ENCODE peak calls at places on chromosome 2, in four cellular contexts. J is Peyer's patch, T is cardiac muscle cell, N is IMR-90. F is an unnamed sample. For H3K27me3 and H3K36me3, the result is how much of the 10 kb centered on the place peaks cover.

GRCh38 chr2:128594953-128595677 is 276.4 kb upstream of the HS6ST1 start:
- DNase-seq in J (peak), T (no peak), N (no peak), F (no peak)

GRCh38 chr2:183037660-183038340 is 457 bp downstream of the NCKAP1 start:
- DNase-seq in J (peak), T (no peak), N (no peak), F (peak)

GRCh38 chr2:150309681-150310080 is 177.8 kb downstream of the RND3 start:
- DNase-seq in J (peak), T (no peak), N (peak), F (no peak)

GRCh38 chr2:111042772-111043771 is 77.6 kb upstream of the BCL2L11 start:
- DNase-seq in J (peak), T (no peak), N (no peak), F (no peak)

GRCh38 chr2:162974771-162975170 is 136.2 kb upstream of the KCNH7 start:
- DNase-seq in J (no peak), T (no peak), N (no peak), F (no peak)

GRCh38 chr2:235027558-235028214 is 75.9 kb downstream of the SH3BP4 start:
- DNase-seq in J (no peak), T (peak), N (peak), F (no peak)

GRCh38 chr2:118842687-118843491 is 4.6 kb downstream of the EN1 start:
- DNase-seq in J (peak), T (peak), N (no peak), F (no peak)

GRCh38 chr2:182941939-182942338 is 75.5 kb upstream of the FRZB start:
- DNase-seq in J (no peak), T (no peak), N (peak), F (no peak)

GRCh38 chr2:28683100-28683706 is 68.4 kb upstream of the PPP1CB start:
- DNase-seq in J (peak), T (peak), N (peak), F (no peak)

GRCh38 chr2:222127660-222128059 is 171.1 kb downstream of the PAX3 start:
- DNase-seq in J (no peak), T (no peak), N (no peak), F (no peak)

GRCh38 chr2:98242006-98242405 is 104.2 kb upstream of the CNGA3 start:
- DNase-seq in J (no peak), T (no peak), N (no peak), F (no peak)

GRCh38 chr2:178910005-178910404 is 102.8 kb upstream of the TTN start:
- DNase-seq in J (no peak), T (no peak), N (no peak), F (no peak)

GRCh38 chr2:121071058-121071504 is 213.9 kb downstream of the TFCP2L1 start:
- DNase-seq in J (peak), T (peak), N (peak), F (no peak)

GRCh38 chr2:143686585-143687164 is 557.5 kb downstream of the ARHGAP15 start:
- DNase-seq in J (no peak), T (peak), N (peak), F (no peak)

GRCh38 chr2:220353897-220354296 is 726.5 kb downstream of the SLC4A3 start:
- DNase-seq in J (no peak), T (peak), N (peak), F (no peak)

GRCh38 chr2:124663293-124663997 is 638.4 kb downstream of the CNTNAP5 start:
- DNase-seq in J (no peak), T (no peak), N (no peak), F (no peak)

GRCh38 chr2:28691774-28692281 is 59.8 kb upstream of the PPP1CB start:
- DNase-seq in J (peak), T (peak), N (peak), F (no peak)

GRCh38 chr2:65722028-65722427 is 289.6 kb upstream of the SPRED2 start:
- DNase-seq in J (no peak), T (peak), N (peak), F (no peak)

GRCh38 chr2:163157891-163158511 is 319.4 kb upstream of the KCNH7 start:
- DNase-seq in J (no peak), T (peak), N (peak), F (no peak)

GRCh38 chr2:168751104-168751768 is 51.2 kb upstream of the NOSTRIN start:
- DNase-seq in J (no peak), T (no peak), N (no peak), F (peak)

GRCh38 chr2:191481305-191482075 is 196.4 kb upstream of the NABP1 start:
- DNase-seq in J (no peak), T (no peak), N (no peak), F (no peak)

GRCh38 chr2:96642564-96643350 is at the start of gene FER1L5:
- DNase-seq in J (no peak), T (peak), N (peak), F (no peak)

GRCh38 chr2:233120459-233120858 is 60.3 kb downstream of the INPP5D start:
- DNase-seq in J (no peak), T (no peak), N (no peak), F (no peak)

GRCh38 chr2:160399880-160400279 is 93.7 kb downstream of the RBMS1 start:
- DNase-seq in J (no peak), T (no peak), N (no peak), F (no peak)

GRCh38 chr2:237687666-237688065 is 60.3 kb downstream of the LRRFIP1 start:
- DNase-seq in J (peak), T (peak), N (peak), F (peak)

GRCh38 chr2:174615951-174616436 is 18.4 kb upstream of the WIPF1 start:
- DNase-seq in J (no peak), T (peak), N (peak), F (no peak)

GRCh38 chr2:128302011-128302743 is 16.5 kb downstream of the HS6ST1 start:
- DNase-seq in J (no peak), T (no peak), N (no peak), F (no peak)

GRCh38 chr2:147665035-147665434 is 179.8 kb upstream of the ACVR2A start:
- DNase-seq in J (no peak), T (no peak), N (no peak), F (no peak)

GRCh38 chr2:232901711-232902578 is 31.9 kb downstream of the SNORC start:
- DNase-seq in J (peak), T (peak), N (peak), F (no peak)

GRCh38 chr2:15189236-15189635 is 371.9 kb downstream of the NBAS start:
- DNase-seq in J (no peak), T (peak), N (peak), F (no peak)

GRCh38 chr2:62871506-62871905 is 166.0 kb downstream of the EHBP1 start:
- DNase-seq in J (no peak), T (no peak), N (no peak), F (no peak)

GRCh38 chr2:64797881-64798590 is 144.3 kb upstream of the SERTAD2 start:
- DNase-seq in J (no peak), T (peak), N (peak), F (no peak)

GRCh38 chr2:161307676-161308075 is 549 bp upstream of the PSMD14 start:
- DNase-seq in J (no peak), T (no peak), N (no peak), F (no peak)

GRCh38 chr2:206158563-206159345 is 490 bp downstream of the NDUFS1 start:
- DNase-seq in J (no peak), T (peak), N (peak), F (no peak)

GRCh38 chr2:30026091-30027055 is 105.0 kb upstream of the ALK start:
- DNase-seq in J (no peak), T (peak), N (peak), F (no peak)

GRCh38 chr2:10267036-10267435 is 35.7 kb upstream of the HPCAL1 start:
- DNase-seq in J (peak), T (no peak), N (no peak), F (no peak)

GRCh38 chr2:238484522-238485452 is 58.1 kb downstream of the ASB1 start:
- DNase-seq in J (no peak), T (no peak), N (no peak), F (no peak)

GRCh38 chr2:7572460-7572859 is 655.2 kb downstream of the RNF144A start:
- DNase-seq in J (peak), T (no peak), N (no peak), F (peak)

GRCh38 chr2:143181494-143181893 is 52.3 kb downstream of the ARHGAP15 start:
- DNase-seq in J (no peak), T (no peak), N (no peak), F (no peak)

DNA sequence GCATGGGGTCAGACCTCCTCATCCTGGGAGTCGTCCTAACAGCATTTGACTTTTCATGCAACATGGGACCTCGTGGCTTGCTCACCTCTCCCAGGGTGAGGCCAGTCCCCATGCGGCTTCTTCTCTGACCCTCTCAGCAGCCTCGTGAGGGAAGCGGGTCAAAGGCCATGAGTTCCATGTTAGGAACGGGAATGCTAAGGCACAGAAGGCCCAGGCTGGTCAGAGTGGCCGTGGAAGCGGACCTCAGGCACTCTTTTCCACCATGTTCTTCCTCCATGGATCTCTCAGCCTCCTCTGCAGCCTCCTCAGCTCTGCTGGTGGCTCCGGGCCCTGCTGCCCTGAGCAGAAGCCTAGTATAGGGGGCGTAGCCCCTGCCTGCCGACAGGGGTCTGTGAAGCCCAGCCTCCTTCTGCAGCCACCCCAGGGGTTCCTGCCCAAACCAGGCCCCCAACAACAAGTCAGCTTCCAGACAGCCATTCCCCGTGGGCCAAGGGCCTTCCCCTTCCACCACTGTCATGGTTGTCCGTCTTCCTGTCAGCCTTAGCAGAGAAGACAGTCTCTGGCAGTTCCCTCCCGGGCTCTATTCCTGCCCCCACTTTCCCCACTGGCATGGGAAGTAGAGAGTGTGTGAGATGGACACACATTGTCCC is 60.0 kb upstream of the OTOF start:
- DNase-seq in J (no peak), T (no peak), N (no peak), F (no peak)
- H3K27me3 ChIP-seq in J (under half), T (under half), N (under half), F (under half)

DNA sequence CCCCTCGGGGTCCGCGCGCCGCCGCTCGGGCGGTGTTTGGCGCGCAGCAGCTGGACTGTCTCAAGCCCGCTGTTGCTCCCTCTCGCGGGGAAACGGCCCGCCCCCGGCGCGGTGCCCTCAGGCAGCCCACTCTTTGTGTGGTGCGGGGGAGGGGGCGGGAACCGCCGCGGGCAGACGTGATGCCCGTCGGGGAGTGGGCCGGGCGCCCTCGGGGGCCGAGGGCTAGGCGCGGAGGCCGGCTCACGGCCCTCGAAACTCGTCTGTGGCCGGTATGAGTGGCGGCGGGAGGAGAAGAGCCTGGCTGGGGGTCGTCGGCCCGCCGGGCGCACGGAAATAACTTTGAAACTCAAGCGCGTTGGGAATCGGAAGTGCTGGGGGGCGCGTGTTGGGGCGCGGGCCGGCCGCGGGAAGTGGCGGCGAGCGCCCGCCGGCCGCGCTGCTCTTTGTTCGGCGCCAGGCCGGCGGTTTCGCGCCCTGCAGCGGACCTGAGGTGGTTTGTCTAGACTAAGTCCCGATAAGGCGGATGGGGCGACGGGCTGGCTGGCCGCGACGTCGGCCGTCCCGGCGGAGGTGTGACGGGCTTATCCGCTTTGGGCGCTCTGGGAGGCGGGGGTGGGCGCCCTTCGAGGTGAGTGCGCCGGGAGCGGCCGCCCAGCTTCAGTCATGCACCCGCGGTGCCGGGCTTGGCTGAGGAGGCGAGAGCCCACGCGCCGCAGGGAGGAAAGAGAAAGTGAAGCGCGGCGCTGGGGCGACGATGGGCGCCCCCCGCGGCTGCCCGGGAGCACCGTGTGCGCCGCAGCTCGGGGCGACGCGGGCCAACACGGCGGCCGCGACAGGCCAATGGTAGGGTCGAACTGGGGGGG is 679 bp downstream of the PTMA start:
- DNase-seq in J (peak), T (peak), N (peak), F (peak)
- TF ChIP-seq CTCF in J (peak), T (peak), N (peak), F (peak)

GRCh38 chr2:74850816-74851566 is 17.1 kb downstream of the HK2 start:
- DNase-seq in J (no peak), T (peak), N (peak), F (no peak)
- H3K36me3 ChIP-seq in J (under half), T (under half), N (under half), F (under half)

GRCh38 chr2:209523778-209524362 is 100.0 kb downstream of the MAP2 start:
- DNase-seq in J (no peak), T (no peak), N (peak), F (no peak)

GRCh38 chr2:209517436-209517835 is 93.6 kb downstream of the MAP2 start:
- DNase-seq in J (no peak), T (no peak), N (no peak), F (no peak)

GRCh38 chr2:209519911-209520310 is 96.1 kb downstream of the MAP2 start:
- DNase-seq in J (no peak), T (no peak), N (no peak), F (no peak)

GRCh38 chr2:209523041-209523740 is 99.3 kb downstream of the MAP2 start:
- DNase-seq in J (no peak), T (no peak), N (no peak), F (no peak)

GRCh38 chr2:209519271-209519670 is 95.4 kb downstream of the MAP2 start:
- DNase-seq in J (no peak), T (no peak), N (no peak), F (no peak)
- H3K27me3 ChIP-seq in J (under half), T (under half), N (under half), F (under half)

GRCh38 chr2:36507408-36507812 is 90.6 kb downstream of the FEZ2 start:
- DNase-seq in J (peak), T (peak), N (peak), F (peak)
- TF ChIP-seq CTCF in J (peak), T (peak), N (peak), F (peak)

GRCh38 chr2:170991398-170992185 is 62.5 kb downstream of the GORASP2 start:
- DNase-seq in J (no peak), T (no peak), N (no peak), F (no peak)
- H3K36me3 ChIP-seq in J (under half), T (under half), N (under half), F (under half)

DNA sequence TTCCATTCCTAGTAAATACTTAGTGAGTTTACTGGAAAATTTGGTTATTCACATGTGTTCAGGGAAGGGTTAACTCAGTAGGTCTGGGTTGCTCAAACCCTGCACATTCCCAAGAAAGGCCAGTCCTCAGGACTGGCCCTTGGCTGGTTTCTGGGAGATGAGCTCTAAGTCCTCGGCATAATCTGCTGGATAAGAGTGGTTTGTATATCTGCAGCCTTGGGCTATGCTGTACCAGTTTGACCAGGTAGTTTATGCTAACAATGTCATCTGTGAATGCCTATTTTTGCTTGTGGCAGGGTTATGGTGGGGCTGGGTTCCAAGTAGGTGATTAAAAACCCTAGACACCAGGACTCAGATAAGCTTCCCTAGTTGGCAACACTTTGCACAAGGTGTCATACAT is 7.4 kb upstream of the PTH2R start:
- DNase-seq in J (no peak), T (no peak), N (no peak), F (no peak)
- H3K27me3 ChIP-seq in J (under half), T (under half), N (under half), F (under half)

DNA sequence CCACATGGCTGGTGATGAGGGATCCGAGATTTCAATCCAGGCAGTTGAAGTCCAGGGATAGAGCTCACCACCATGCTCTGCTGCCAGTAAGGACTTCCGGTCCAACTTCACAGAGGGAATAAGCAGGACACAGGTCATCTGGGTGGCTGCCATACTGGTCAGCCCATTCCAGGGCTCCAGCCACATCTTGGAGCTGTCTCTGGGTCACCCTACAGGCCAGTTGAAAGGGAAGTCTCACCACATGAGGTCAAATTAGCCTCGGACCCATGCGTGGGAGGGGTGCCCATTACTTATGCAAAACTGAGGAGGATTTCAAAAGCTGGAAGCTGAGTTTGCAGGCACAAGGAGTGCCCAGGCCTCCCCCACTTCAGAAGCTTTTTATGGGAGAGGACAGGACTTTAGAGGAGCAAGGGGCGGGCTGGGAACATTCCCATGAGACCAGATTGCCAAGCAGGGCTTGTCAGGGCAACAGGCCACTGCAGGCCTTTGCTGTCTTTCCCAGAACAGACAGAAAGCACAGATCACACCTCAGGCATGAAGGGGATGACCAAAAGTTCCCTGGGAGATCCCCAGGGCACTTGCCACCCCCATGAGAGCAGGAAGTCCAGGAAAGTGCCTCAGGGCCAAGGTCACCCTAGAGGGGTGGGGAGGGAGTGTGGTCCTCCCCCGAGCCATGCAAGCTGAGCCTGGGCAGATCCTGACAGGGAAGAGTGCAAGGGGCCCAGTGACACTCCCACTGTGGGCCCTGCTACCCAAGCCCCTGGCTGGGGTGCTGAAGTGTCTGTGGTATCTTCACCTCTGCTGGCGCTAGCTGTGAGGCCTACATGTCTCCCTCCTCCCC is 267.8 kb downstream of the BCL11A start:
- DNase-seq in J (no peak), T (no peak), N (no peak), F (no peak)
- TF ChIP-seq CTCF in J (no peak), T (no peak), N (no peak), F (no peak)

DNA sequence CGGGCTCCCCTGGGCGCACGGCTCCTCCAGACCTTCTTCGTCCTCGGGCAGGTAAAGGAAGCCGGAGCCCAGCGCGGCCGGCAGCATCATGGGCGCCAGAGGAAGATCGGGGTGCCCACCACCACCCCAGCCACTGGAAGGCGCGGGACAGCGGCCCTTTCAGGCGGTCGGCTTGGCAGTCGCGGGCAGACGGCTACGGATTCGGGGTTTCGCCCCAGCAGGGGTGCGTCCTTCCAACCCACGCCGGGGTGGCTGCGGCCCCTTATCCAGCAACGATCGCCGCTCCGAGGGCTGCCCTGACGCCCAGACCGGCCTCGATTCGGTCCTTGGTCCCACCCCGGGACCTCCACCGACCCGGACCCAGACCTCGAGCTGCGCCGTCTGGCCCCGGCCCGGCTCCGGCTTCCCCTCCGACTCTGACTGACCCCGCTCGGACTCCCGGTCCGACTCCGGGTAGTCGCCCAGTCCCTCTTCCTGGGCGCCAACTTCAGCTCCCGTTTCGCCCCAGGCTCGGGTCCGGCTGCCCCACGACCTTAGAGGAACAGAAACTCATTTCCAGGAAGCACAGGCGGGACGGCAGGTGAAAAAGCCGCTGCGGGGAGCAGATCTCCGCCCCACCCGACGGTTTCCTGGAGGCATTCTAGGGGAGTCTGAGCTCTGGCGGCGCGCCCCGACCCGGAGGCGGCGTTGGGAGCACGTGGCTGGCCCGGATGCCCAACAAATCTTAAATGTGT is 30.2 kb upstream of the SSB start:
- DNase-seq in J (no peak), T (no peak), N (no peak), F (peak)
- H3K36me3 ChIP-seq in J (under half), T (under half), N (under half), F (under half)

GRCh38 chr2:219302412-219302968 is 6.7 kb downstream of the PTPRN start:
- DNase-seq in J (no peak), T (no peak), N (no peak), F (no peak)
- H3K27me3 ChIP-seq in J (under half), T (half or more), N (under half), F (under half)

F was measured in CD8-positive, alpha-beta T cell.